ENCODE peak calls at places on chromosomes 7 and 10, in five cellular contexts. W, P, V, R and Z are unnamed samples.
A peak's percentile ranks its signal among the peaks of the same experiment; 100 is the strongest.

GRCh38 chr10:6140141-6140841 is 51.5 kb downstream of the RBM17 start:
- DNase-seq in W (peak; percentile 33), P (peak; percentile 60), V (no peak), R (no peak), Z (peak; percentile 76)

GRCh38 chr7:155576416-155576815 is 30.1 kb upstream of the CNPY1 start:
- DNase-seq in W (no peak), P (peak; percentile 33), V (no peak), R (peak; percentile 43), Z (no peak)

GRCh38 chr10:119313645-119314044 is 106.3 kb downstream of the GRK5 start:
- DNase-seq in W (no peak), P (no peak), V (no peak), R (no peak), Z (peak; percentile 43)

GRCh38 chr7:4745971-4746919 is 29.2 kb upstream of the AP5Z1 start:
- DNase-seq in W (peak; percentile 40), P (no peak), V (no peak), R (no peak), Z (peak; percentile 59)

GRCh38 chr7:3312583-3312982 is 11.5 kb downstream of the SDK1 start:
- DNase-seq in W (no peak), P (no peak), V (no peak), R (no peak), Z (no peak)

GRCh38 chr7:75040512-75040911 is 33.1 kb downstream of the RCC1L start:
- DNase-seq in W (no peak), P (no peak), V (no peak), R (no peak), Z (no peak)

GRCh38 chr7:98541101-98541500 is 76.0 kb upstream of the NPTX2 start:
- DNase-seq in W (no peak), P (no peak), V (no peak), R (no peak), Z (no peak)

GRCh38 chr7:36280840-36281812 is 108.5 kb upstream of the ANLN start:
- DNase-seq in W (peak; percentile 69), P (peak; percentile 81), V (no peak), R (peak; percentile 90), Z (peak; percentile 73)

GRCh38 chr10:117342638-117343037 is 32.6 kb downstream of the PDZD8 start:
- DNase-seq in W (no peak), P (no peak), V (no peak), R (no peak), Z (no peak)

GRCh38 chr10:73859441-73860049 is 14.8 kb downstream of the CAMK2G start:
- DNase-seq in W (no peak), P (no peak), V (no peak), R (peak; percentile 61), Z (peak; percentile 34)

GRCh38 chr7:146660839-146661238 is 544.2 kb downstream of the CNTNAP2 start:
- DNase-seq in W (no peak), P (no peak), V (no peak), R (no peak), Z (no peak)

GRCh38 chr10:84140036-84140379 is 699 bp downstream of the GHITM start:
- DNase-seq in W (no peak), P (no peak), V (no peak), R (no peak), Z (no peak)

GRCh38 chr10:62724465-62724864 is 80.1 kb upstream of the ADO start:
- DNase-seq in W (no peak), P (no peak), V (peak; percentile 77), R (no peak), Z (no peak)

GRCh38 chr7:10257438-10257837 is 716.2 kb upstream of the PHF14 start:
- DNase-seq in W (no peak), P (no peak), V (no peak), R (no peak), Z (no peak)

GRCh38 chr7:23645822-23646221 is 34.2 kb upstream of the FAM221A start:
- DNase-seq in W (no peak), P (no peak), V (no peak), R (no peak), Z (no peak)

GRCh38 chr7:95367606-95368005 is 28.6 kb downstream of the PON3 start:
- DNase-seq in W (no peak), P (no peak), V (no peak), R (no peak), Z (no peak)

GRCh38 chr10:20885678-20886077 is 11.4 kb downstream of the NEBL start:
- DNase-seq in W (no peak), P (no peak), V (no peak), R (no peak), Z (no peak)

GRCh38 chr10:86258488-86258887 is 108.1 kb downstream of the GRID1 start:
- DNase-seq in W (no peak), P (no peak), V (peak; percentile 23), R (no peak), Z (no peak)

GRCh38 chr7:140455743-140456142 is 23.6 kb downstream of the MKRN1 start:
- DNase-seq in W (no peak), P (no peak), V (no peak), R (peak; percentile 22), Z (peak; percentile 58)

GRCh38 chr7:13778967-13779366 is 210.5 kb downstream of the ETV1 start:
- DNase-seq in W (no peak), P (no peak), V (no peak), R (no peak), Z (no peak)

GRCh38 chr7:471866-472639 is 47.6 kb downstream of the PDGFA start:
- DNase-seq in W (peak; percentile 72), P (peak; percentile 78), V (peak; percentile 72), R (peak; percentile 82), Z (peak; percentile 38)

GRCh38 chr10:5710854-5711253 is 26.2 kb downstream of the TASOR2 start:
- DNase-seq in W (no peak), P (no peak), V (no peak), R (no peak), Z (no peak)

GRCh38 chr7:47574473-47575328 is 7.2 kb downstream of the TNS3 start:
- DNase-seq in W (peak; percentile 40), P (peak; percentile 71), V (no peak), R (no peak), Z (peak; percentile 75)

GRCh38 chr10:105352281-105352680 is 711.2 kb downstream of the SORCS3 start:
- DNase-seq in W (no peak), P (no peak), V (no peak), R (no peak), Z (no peak)

GRCh38 chr10:105354010-105354409 is 712.9 kb downstream of the SORCS3 start:
- DNase-seq in W (no peak), P (no peak), V (no peak), R (no peak), Z (peak; percentile 14)

GRCh38 chr10:105351187-105351586 is 710.1 kb downstream of the SORCS3 start:
- DNase-seq in W (no peak), P (no peak), V (no peak), R (no peak), Z (no peak)

GRCh38 chr10:105347487-105347886 is 706.4 kb downstream of the SORCS3 start:
- DNase-seq in W (no peak), P (no peak), V (no peak), R (no peak), Z (no peak)

GRCh38 chr10:105352827-105353226 is 711.7 kb downstream of the SORCS3 start:
- DNase-seq in W (no peak), P (no peak), V (no peak), R (no peak), Z (no peak)
- H3K4me1 ChIP-seq in W (no peaks in the 10 kb centered on the region), P (no peaks in the 10 kb centered on the region), V (no peaks in the 10 kb centered on the region), R (no peaks in the 10 kb centered on the region), Z (no peaks in the 10 kb centered on the region)

DNA sequence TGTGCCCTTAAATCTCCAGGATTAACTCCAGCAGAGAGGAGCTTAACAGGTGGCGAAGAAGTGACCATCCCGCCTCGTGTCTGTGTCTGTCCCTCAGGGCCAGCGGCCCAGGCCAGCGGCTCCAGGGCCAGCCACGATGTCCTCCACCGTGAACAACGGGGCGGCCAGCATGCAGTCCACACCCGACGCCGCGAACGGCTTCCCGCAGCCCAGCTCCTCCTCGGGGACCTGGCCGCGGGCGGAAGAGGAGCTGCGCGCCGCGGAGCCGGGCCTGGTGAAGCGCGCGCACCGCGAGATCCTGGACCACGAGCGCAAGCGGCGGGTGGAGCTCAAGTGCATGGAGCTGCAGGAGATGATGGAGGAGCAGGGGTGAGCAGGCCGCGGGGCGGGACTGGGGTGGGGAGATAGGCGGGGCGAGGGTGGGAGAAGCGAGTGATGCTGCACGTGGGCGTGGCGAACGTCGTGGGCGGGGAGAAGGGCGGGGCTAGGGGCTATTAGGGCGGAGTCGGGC is 33.3 kb downstream of the SRRM3 start:
- DNase-seq in W (peak; percentile 65), P (peak; percentile 71), V (peak; percentile 100), R (peak; percentile 71), Z (peak; percentile 81)
- TF ChIP-seq POLR2AphosphoS5 in W (no peak), P (no peak), V (no peak), R (no peak), Z (no peak)

GRCh38 chr7:41696323-41696916 is 6.5 kb downstream of the INHBA start:
- DNase-seq in W (peak; percentile 66), P (peak; percentile 80), V (peak; percentile 45), R (peak; percentile 86), Z (peak; percentile 70)

GRCh38 chr7:41695661-41696322 is 7.1 kb downstream of the INHBA start:
- DNase-seq in W (no peak), P (no peak), V (no peak), R (no peak), Z (no peak)

GRCh38 chr7:41691286-41691966 is 11.5 kb downstream of the INHBA start:
- DNase-seq in W (no peak), P (no peak), V (no peak), R (no peak), Z (no peak)

GRCh38 chr7:41694490-41694889 is 8.4 kb downstream of the INHBA start:
- DNase-seq in W (no peak), P (no peak), V (no peak), R (no peak), Z (no peak)

DNA sequence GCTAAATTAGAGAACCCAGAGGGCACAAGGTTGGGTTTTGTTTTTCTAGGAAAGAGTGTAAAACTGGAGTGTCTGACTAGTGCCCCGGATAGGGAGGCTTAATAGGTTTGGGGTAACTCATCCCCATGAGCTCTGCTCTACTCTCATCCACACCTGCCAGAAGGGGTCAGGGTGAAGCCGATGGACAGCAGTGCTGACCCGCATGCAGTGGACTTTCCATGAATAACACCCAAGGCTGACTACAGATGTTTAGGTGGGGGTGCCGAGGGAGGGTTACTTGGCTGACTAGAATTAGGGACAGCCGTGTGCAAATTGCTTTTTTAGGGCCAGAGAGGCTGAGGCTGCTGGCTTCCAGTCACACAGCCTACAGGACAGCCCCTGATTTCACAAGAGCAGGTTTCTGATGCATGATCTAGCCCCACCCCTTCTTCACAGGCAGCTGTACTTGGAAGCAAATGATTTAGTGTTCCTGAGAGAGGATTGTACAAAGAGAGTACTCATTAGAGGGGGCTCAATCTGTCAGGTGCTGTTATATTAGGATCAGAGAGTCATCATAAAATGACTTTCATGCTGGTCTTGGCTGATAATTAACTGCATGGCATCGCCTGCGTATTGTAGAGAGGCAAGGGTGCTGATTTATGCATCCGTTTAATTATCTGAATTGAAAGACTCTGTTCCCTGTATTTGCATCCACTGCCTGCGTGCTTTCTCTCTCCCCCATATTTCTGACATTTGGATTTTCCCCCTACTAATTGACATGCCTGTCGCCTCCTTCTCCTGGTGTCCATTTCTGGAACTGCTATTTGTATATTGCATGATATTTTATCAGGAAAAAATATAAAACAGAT is 9.5 kb downstream of the INHBA start:
- DNase-seq in W (no peak), P (no peak), V (no peak), R (no peak), Z (no peak)
- TF ChIP-seq EP300 in W (no peak), P (no peak), V (no peak), R (no peak), Z (no peak)

DNA sequence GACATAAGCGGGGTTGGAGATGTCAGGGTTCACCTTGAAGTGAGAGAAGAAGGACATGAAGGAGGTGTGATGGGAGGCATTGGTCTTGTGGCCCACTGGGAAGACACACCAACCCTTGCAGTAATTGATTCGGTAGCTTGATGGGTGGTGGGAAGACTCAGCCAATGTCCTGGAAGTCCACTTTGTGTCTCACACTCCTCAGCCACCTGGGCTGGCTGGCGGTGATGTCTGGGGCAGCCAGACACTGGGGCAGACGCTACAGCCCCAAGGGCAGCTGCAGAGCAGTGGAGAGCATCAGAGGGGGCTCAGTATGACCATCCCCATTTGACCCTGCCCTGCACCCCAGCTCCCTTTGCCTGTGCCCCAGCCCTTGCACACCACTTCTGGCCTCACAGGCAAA is 16.7 kb upstream of the DRGX start:
- DNase-seq in W (no peak), P (no peak), V (no peak), R (no peak), Z (no peak)
- H3K4me1 ChIP-seq in W (no peaks in the 10 kb centered on the region), P (peaks cover 6% of the 10 kb centered on the region), V (no peaks in the 10 kb centered on the region), R (no peaks in the 10 kb centered on the region), Z (no peaks in the 10 kb centered on the region)